ENCODE peak calls at places on chromosome 10, in seven cellular contexts. S is PC-9, A is PC-3, V is fibroblast of mammary gland, K is neural progenitor cell, X is cardiac muscle cell, E is ovary. R is an unnamed sample.

GRCh38 chr10:62047960-62048383 is 146.5 kb downstream of the ARID5B start:
- DNase-seq in A (peak), K (no peak), X (peak), E (peak), S (no peak), V (peak), R (no peak)

GRCh38 chr10:25639646-25640045 is 294.4 kb upstream of the MYO3A start:
- DNase-seq in E (no peak), S (no peak), A (peak), K (no peak), X (peak), V (no peak), R (no peak)

GRCh38 chr10:77756319-77757232 is 119.0 kb upstream of the KCNMA1 start:
- DNase-seq in S (peak), X (peak), A (peak), V (peak), K (peak), E (no peak), R (peak)

GRCh38 chr10:32142646-32143045 is 86.4 kb upstream of the KIF5B start:
- DNase-seq in X (no peak), E (no peak), A (no peak), K (no peak), S (no peak), V (peak), R (no peak)

GRCh38 chr10:78190051-78190450 is 156.4 kb downstream of the RPS24 start:
- DNase-seq in X (no peak), V (no peak), S (no peak), E (no peak), A (no peak), K (no peak), R (no peak)

GRCh38 chr10:118565301-118566075 is 30.0 kb downstream of the PRLHR start:
- DNase-seq in E (no peak), V (no peak), S (no peak), K (no peak), X (no peak), A (no peak), R (no peak)

GRCh38 chr10:114767589-114768393 is 53.8 kb upstream of the FHIP2A start:
- DNase-seq in A (peak), K (peak), E (peak), V (no peak), X (no peak), S (no peak), R (no peak)

GRCh38 chr10:84375011-84375410 is 46.6 kb downstream of the CCSER2 start:
- DNase-seq in E (peak), V (peak), A (peak), K (peak), S (peak), X (peak), R (peak)

GRCh38 chr10:5234106-5234877 is 37.7 kb downstream of the AKR1C4 start:
- DNase-seq in S (peak), V (peak), A (peak), E (no peak), K (no peak), X (peak), R (no peak)

GRCh38 chr10:94062611-94063010 is 68.9 kb downstream of the PLCE1 start:
- DNase-seq in X (peak), S (no peak), K (no peak), E (no peak), V (peak), A (no peak), R (no peak)

GRCh38 chr10:16602104-16602735 is 80.5 kb upstream of the C1QL3 start:
- DNase-seq in K (no peak), A (no peak), X (no peak), V (no peak), E (no peak), S (no peak), R (no peak)

GRCh38 chr10:77391605-77392235 is 245.9 kb downstream of the KCNMA1 start:
- DNase-seq in V (peak), A (peak), S (peak), K (peak), X (peak), E (peak), R (peak)

GRCh38 chr10:33187427-33187999 is 147.0 kb downstream of the NRP1 start:
- DNase-seq in A (no peak), V (no peak), E (no peak), K (no peak), X (no peak), S (no peak), R (no peak)

GRCh38 chr10:15725603-15726002 is 5.9 kb upstream of the ITGA8 start:
- DNase-seq in V (peak), X (peak), A (peak), E (peak), S (no peak), K (peak), R (peak)

GRCh38 chr10:108913300-108913699 is 1010.0 kb downstream of the XPNPEP1 start:
- DNase-seq in E (no peak), S (no peak), A (peak), K (peak), V (no peak), X (no peak), R (no peak)

GRCh38 chr10:108911814-108912541 is 1011.3 kb downstream of the XPNPEP1 start:
- DNase-seq in X (peak), K (peak), V (peak), S (no peak), E (peak), A (peak), R (peak)
- TF ChIP-seq CTCF in X (peak), K (peak), V (peak), S (no peak), E (peak), A (peak), R (peak)

GRCh38 chr10:112858990-112859520 is 91.0 kb upstream of the TCF7L2 start:
- DNase-seq in E (no peak), X (peak), A (no peak), V (peak), S (no peak), K (no peak), R (no peak)

GRCh38 chr10:112859793-112860192 is 90.3 kb upstream of the TCF7L2 start:
- DNase-seq in V (no peak), E (no peak), K (no peak), A (no peak), X (no peak), S (no peak), R (no peak)
- TF ChIP-seq CTCF in V (no peak), E (no peak), K (no peak), A (no peak), X (no peak), S (no peak), R (no peak)

DNA sequence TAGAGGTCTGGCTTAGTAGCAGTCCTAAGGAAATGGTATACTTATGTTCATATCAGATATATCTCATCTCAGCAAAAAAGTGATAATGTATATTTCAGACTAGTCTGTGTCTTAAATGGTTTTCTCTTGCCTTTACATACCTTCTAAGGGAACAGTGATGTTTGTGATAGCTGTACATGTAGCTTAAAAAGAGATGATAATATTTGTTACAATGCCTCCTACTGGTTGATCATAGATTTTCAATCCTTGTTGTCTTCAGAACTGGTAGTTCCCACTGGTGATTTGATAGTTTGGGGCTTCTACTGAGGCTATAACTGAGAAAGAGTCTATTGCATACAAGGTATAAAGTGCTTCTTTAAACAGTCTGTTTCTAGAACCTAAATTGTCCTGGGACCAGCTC is 90.1 kb downstream of the BTRC start:
- DNase-seq in E (no peak), S (no peak), A (peak), V (peak), K (no peak), X (peak), R (no peak)
- TF ChIP-seq CTCF in E (no peak), S (no peak), A (peak), V (peak), K (peak), X (peak), R (peak)

GRCh38 chr10:104297697-104298660 is 29.0 kb downstream of the GSTO2 start:
- DNase-seq in A (no peak), V (peak), K (peak), E (no peak), X (peak), S (no peak), R (peak)
- TF ChIP-seq CTCF in A (peak), V (peak), K (peak), E (peak), X (peak), S (no peak), R (peak)

GRCh38 chr10:95784279-95784913 is 28.4 kb downstream of the ENTPD1 start:
- DNase-seq in A (no peak), K (no peak), S (no peak), E (no peak), V (no peak), X (no peak), R (no peak)

GRCh38 chr10:95785317-95785716 is 29.4 kb downstream of the ENTPD1 start:
- DNase-seq in X (no peak), K (no peak), S (no peak), V (no peak), E (no peak), A (no peak), R (no peak)

GRCh38 chr10:95783741-95784140 is 27.8 kb downstream of the ENTPD1 start:
- DNase-seq in A (no peak), X (no peak), K (no peak), V (no peak), S (no peak), E (no peak), R (no peak)

GRCh38 chr10:95785942-95786669 is 30.1 kb downstream of the ENTPD1 start:
- DNase-seq in E (no peak), V (no peak), A (no peak), X (no peak), S (no peak), K (peak), R (no peak)

DNA sequence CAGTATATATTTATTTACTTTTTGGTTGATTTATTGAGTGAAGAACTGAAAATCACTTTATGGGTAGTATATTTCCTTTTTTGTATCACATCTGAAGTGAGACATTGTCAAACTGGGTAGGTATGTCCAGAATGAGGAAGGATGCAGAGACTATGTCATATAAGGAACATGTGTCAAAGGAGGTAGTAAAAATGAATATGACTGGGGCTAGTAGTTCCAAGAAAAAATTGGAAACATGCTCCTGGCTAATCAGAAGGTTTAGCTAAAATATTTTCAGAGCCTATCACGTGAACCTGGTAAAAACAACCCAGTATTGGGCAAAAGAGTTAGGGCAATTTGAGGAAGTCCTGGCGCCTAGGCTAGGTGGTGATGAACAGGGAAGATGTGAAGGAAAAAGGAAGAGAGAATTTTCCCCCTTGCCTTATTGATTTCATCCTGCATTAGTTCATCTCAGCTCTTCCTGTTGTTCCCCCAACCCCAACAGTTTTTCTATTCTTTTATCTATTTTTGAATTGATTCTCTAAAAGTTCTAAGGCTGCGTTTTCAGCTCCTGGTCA is 26.4 kb downstream of the ENTPD1 start:
- DNase-seq in A (no peak), X (no peak), S (no peak), E (no peak), K (no peak), V (no peak), R (no peak)
- TF ChIP-seq CTCF in A (no peak), X (no peak), S (no peak), E (no peak), K (no peak), V (no peak), R (no peak)